ENCODE peak calls at places on chromosome 22, in six cellular contexts. One of them, this sample, is unnamed.

GRCh38 chr22:36301851-36302250 is 48.9 kb downstream of the APOL1 start:
- DNase-seq in GM23248: peak; percentile 40
- DNase-seq in HCT116: no peak
- DNase-seq in effector memory CD4-positive, alpha-beta T cell: no peak
- DNase-seq in Karpas-422: no peak
- DNase-seq in thyroid gland: no peak
- DNase-seq in this sample: no peak

GRCh38 chr22:39090426-39091064 is 6.5 kb upstream of the APOBEC3H start:
- DNase-seq in GM23248: peak; percentile 18
- DNase-seq in effector memory CD4-positive, alpha-beta T cell: peak; percentile 82
- DNase-seq in Karpas-422: no peak
- DNase-seq in thyroid gland: peak; percentile 15
- DNase-seq in HCT116: no peak
- DNase-seq in this sample: no peak

GRCh38 chr22:21045585-21046294 is at the start of gene LRRC74B:
- DNase-seq in thyroid gland: peak; percentile 77
- DNase-seq in effector memory CD4-positive, alpha-beta T cell: peak; percentile 34
- DNase-seq in GM23248: peak; percentile 98
- DNase-seq in Karpas-422: peak; percentile 96
- DNase-seq in HCT116: peak; percentile 63
- DNase-seq in this sample: peak; percentile 25

GRCh38 chr22:42974223-42974622 is 40.7 kb downstream of the PACSIN2 start:
- DNase-seq in effector memory CD4-positive, alpha-beta T cell: no peak
- DNase-seq in GM23248: no peak
- DNase-seq in thyroid gland: no peak
- DNase-seq in HCT116: no peak
- DNase-seq in Karpas-422: no peak
- DNase-seq in this sample: no peak

GRCh38 chr22:40463017-40463631 is 92.7 kb downstream of the SGSM3 start:
- DNase-seq in GM23248: no peak
- DNase-seq in thyroid gland: no peak
- DNase-seq in Karpas-422: peak; percentile 88
- DNase-seq in HCT116: no peak
- DNase-seq in effector memory CD4-positive, alpha-beta T cell: no peak
- DNase-seq in this sample: no peak

GRCh38 chr22:25051073-25051472 is 98.6 kb downstream of the KIAA1671 start:
- DNase-seq in effector memory CD4-positive, alpha-beta T cell: no peak
- DNase-seq in GM23248: no peak
- DNase-seq in thyroid gland: no peak
- DNase-seq in HCT116: peak; percentile 23
- DNase-seq in Karpas-422: peak; percentile 56
- DNase-seq in this sample: no peak

GRCh38 chr22:21076907-21077625 is 31.3 kb downstream of the LRRC74B start:
- DNase-seq in thyroid gland: no peak
- DNase-seq in GM23248: no peak
- DNase-seq in Karpas-422: no peak
- DNase-seq in HCT116: no peak
- DNase-seq in effector memory CD4-positive, alpha-beta T cell: no peak
- DNase-seq in this sample: no peak

GRCh38 chr22:34105461-34106062 is 185.3 kb upstream of the LARGE1 start:
- DNase-seq in HCT116: no peak
- DNase-seq in GM23248: peak; percentile 22
- DNase-seq in thyroid gland: peak; percentile 39
- DNase-seq in effector memory CD4-positive, alpha-beta T cell: no peak
- DNase-seq in Karpas-422: peak; percentile 74
- DNase-seq in this sample: no peak

GRCh38 chr22:38872831-38873248 is 824 bp upstream of the CBX6 start:
- DNase-seq in GM23248: peak; percentile 73
- DNase-seq in HCT116: no peak
- DNase-seq in thyroid gland: peak; percentile 72
- DNase-seq in effector memory CD4-positive, alpha-beta T cell: no peak
- DNase-seq in Karpas-422: no peak
- DNase-seq in this sample: no peak

GRCh38 chr22:34380532-34380931 is 460.3 kb upstream of the LARGE1 start:
- DNase-seq in Karpas-422: no peak
- DNase-seq in GM23248: no peak
- DNase-seq in HCT116: no peak
- DNase-seq in effector memory CD4-positive, alpha-beta T cell: no peak
- DNase-seq in thyroid gland: no peak
- DNase-seq in this sample: no peak

GRCh38 chr22:19393704-19394103 is 37.8 kb downstream of the HIRA start:
- DNase-seq in thyroid gland: peak; percentile 21
- DNase-seq in HCT116: no peak
- DNase-seq in Karpas-422: no peak
- DNase-seq in effector memory CD4-positive, alpha-beta T cell: no peak
- DNase-seq in GM23248: no peak
- DNase-seq in this sample: no peak
- H3K36me3 ChIP-seq in thyroid gland: peaks cover 93% of the 10 kb centered on the region
- H3K36me3 ChIP-seq in HCT116: peaks cover 18% of the 10 kb centered on the region
- H3K36me3 ChIP-seq in Karpas-422: peaks cover 48% of the 10 kb centered on the region
- H3K36me3 ChIP-seq in effector memory CD4-positive, alpha-beta T cell: peaks cover 75% of the 10 kb centered on the region
- H3K36me3 ChIP-seq in GM23248: peaks cover 46% of the 10 kb centered on the region
- H3K36me3 ChIP-seq in this sample: peaks cover 100% of the 10 kb centered on the region

GRCh38 chr22:37746366-37747089 is 49.7 kb downstream of the TRIOBP start:
- DNase-seq in GM23248: peak; percentile 64
- DNase-seq in thyroid gland: peak; percentile 39
- DNase-seq in effector memory CD4-positive, alpha-beta T cell: no peak
- DNase-seq in Karpas-422: no peak
- DNase-seq in HCT116: no peak
- DNase-seq in this sample: no peak
- H3K4me1 ChIP-seq in GM23248: peaks cover 68% of the 10 kb centered on the region
- H3K4me1 ChIP-seq in thyroid gland: peaks cover 49% of the 10 kb centered on the region
- H3K4me1 ChIP-seq in effector memory CD4-positive, alpha-beta T cell: peaks cover 18% of the 10 kb centered on the region
- H3K4me1 ChIP-seq in Karpas-422: peaks cover 25% of the 10 kb centered on the region
- H3K4me1 ChIP-seq in HCT116: peaks cover 85% of the 10 kb centered on the region
- H3K4me1 ChIP-seq in this sample: peaks cover 50% of the 10 kb centered on the region

GRCh38 chr22:30565341-30565740 is 9.1 kb downstream of the GAL3ST1 start:
- DNase-seq in effector memory CD4-positive, alpha-beta T cell: no peak
- DNase-seq in Karpas-422: no peak
- DNase-seq in HCT116: no peak
- DNase-seq in thyroid gland: no peak
- DNase-seq in GM23248: peak; percentile 75
- DNase-seq in this sample: no peak
- H3K27ac ChIP-seq in effector memory CD4-positive, alpha-beta T cell: no peak overlapping the region
- H3K27ac ChIP-seq in Karpas-422: no peak overlapping the region
- H3K27ac ChIP-seq in HCT116: no peak overlapping the region
- H3K27ac ChIP-seq in thyroid gland: no peak overlapping the region
- H3K27ac ChIP-seq in GM23248: no peak overlapping the region
- H3K27ac ChIP-seq in this sample: no peak overlapping the region

GRCh38 chr22:29049655-29050263 is 11.9 kb downstream of the C22orf31 start:
- DNase-seq in thyroid gland: no peak
- DNase-seq in Karpas-422: no peak
- DNase-seq in HCT116: no peak
- DNase-seq in GM23248: no peak
- DNase-seq in effector memory CD4-positive, alpha-beta T cell: no peak
- DNase-seq in this sample: no peak

GRCh38 chr22:29044657-29045176 is 16.9 kb downstream of the C22orf31 start:
- DNase-seq in effector memory CD4-positive, alpha-beta T cell: no peak
- DNase-seq in Karpas-422: no peak
- DNase-seq in GM23248: peak; percentile 91
- DNase-seq in HCT116: no peak
- DNase-seq in thyroid gland: no peak
- DNase-seq in this sample: no peak

GRCh38 chr22:29053048-29053702 is 8.5 kb downstream of the C22orf31 start:
- DNase-seq in HCT116: no peak
- DNase-seq in effector memory CD4-positive, alpha-beta T cell: no peak
- DNase-seq in Karpas-422: no peak
- DNase-seq in thyroid gland: no peak
- DNase-seq in GM23248: no peak
- DNase-seq in this sample: no peak

GRCh38 chr22:29050457-29050856 is 11.2 kb downstream of the C22orf31 start:
- DNase-seq in GM23248: no peak
- DNase-seq in effector memory CD4-positive, alpha-beta T cell: no peak
- DNase-seq in HCT116: no peak
- DNase-seq in thyroid gland: no peak
- DNase-seq in Karpas-422: no peak
- DNase-seq in this sample: no peak

DNA sequence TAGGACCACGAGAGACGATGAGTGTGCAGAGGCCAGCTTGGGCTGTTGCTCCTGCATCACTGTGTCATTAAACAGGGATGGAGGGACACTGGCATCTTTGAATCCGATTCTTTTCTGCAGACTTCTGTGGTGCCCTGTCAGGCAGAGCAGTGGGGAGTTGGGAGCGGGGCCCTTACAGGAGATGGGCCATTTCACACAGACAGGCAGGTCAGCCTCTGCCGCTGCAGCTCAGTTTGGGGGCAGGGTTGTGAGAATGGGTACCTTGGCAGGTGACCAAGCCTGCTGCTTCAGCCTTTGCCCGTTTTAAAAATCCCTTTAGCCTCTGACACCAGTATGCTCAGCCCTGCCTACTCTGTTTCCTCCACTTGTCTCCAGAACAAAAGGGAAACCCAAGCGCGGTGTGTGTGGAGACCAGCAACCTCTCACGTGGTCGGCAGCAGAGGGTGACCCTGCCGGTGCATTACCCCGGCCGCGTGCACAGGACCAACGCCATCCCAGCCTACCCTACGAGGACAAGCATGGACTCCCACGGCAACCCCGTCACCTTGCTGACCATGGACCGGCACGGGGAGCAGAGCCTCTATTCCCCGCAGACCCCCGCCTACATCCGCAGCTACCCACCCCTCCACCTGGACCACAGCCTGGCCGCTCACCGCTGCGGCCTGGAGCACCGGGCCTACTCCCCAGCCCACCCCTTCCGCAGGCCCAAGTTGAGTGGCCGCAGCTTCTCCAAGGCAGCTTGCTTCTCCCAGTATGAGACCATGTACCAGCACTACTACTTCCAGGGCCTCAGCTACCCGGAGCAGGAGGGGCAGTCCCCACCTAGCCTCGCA is 12.6 kb downstream of the C22orf31 start:
- DNase-seq in HCT116: no peak
- DNase-seq in Karpas-422: no peak
- DNase-seq in effector memory CD4-positive, alpha-beta T cell: no peak
- DNase-seq in GM23248: no peak
- DNase-seq in thyroid gland: no peak
- DNase-seq in this sample: no peak
- H3K36me3 ChIP-seq in HCT116: peaks cover 5% of the 10 kb centered on the region
- H3K36me3 ChIP-seq in Karpas-422: no peaks in the 10 kb centered on the region
- H3K36me3 ChIP-seq in effector memory CD4-positive, alpha-beta T cell: no peaks in the 10 kb centered on the region
- H3K36me3 ChIP-seq in GM23248: no peaks in the 10 kb centered on the region
- H3K36me3 ChIP-seq in thyroid gland: peaks cover 43% of the 10 kb centered on the region
- H3K36me3 ChIP-seq in this sample: peaks cover 7% of the 10 kb centered on the region

GRCh38 chr22:37752189-37753061 is 55.3 kb upstream of the GCAT start:
- DNase-seq in thyroid gland: peak; percentile 97
- DNase-seq in Karpas-422: no peak
- DNase-seq in HCT116: peak; percentile 92
- DNase-seq in effector memory CD4-positive, alpha-beta T cell: no peak
- DNase-seq in GM23248: peak; percentile 95
- DNase-seq in this sample: peak; percentile 58
- H3K4me1 ChIP-seq in thyroid gland: peaks cover 69% of the 10 kb centered on the region
- H3K4me1 ChIP-seq in Karpas-422: peaks cover 8% of the 10 kb centered on the region
- H3K4me1 ChIP-seq in HCT116: peaks cover 81% of the 10 kb centered on the region
- H3K4me1 ChIP-seq in effector memory CD4-positive, alpha-beta T cell: peaks cover 1% of the 10 kb centered on the region
- H3K4me1 ChIP-seq in GM23248: peaks cover 63% of the 10 kb centered on the region
- H3K4me1 ChIP-seq in this sample: peaks cover 72% of the 10 kb centered on the region

DNA sequence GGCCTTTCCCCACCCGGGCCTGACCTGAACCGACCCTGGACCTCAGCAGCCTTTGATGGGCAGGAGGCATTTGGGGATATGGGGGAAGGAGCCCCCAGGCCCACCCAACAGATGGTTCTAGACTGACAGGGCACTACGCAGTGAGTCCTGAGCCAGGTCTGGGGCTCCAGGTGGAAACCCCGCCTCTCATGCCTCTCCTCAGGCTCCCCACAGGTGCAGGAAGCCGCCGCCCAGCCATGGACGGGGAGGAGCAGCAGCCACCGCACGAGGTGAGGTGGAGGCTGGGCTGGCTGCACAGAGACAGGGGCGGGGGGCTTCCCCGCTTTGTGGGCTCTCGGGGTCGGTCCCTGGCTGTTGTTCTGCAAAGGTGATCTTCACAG is 7.1 kb downstream of the TRABD start:
- DNase-seq in effector memory CD4-positive, alpha-beta T cell: no peak
- DNase-seq in GM23248: no peak
- DNase-seq in thyroid gland: no peak
- DNase-seq in HCT116: no peak
- DNase-seq in Karpas-422: no peak
- DNase-seq in this sample: no peak
- H3K27ac ChIP-seq in effector memory CD4-positive, alpha-beta T cell: peak overlapping the region; percentile 96
- H3K27ac ChIP-seq in GM23248: no peak overlapping the region
- H3K27ac ChIP-seq in thyroid gland: no peak overlapping the region
- H3K27ac ChIP-seq in HCT116: peak overlapping the region; percentile 13
- H3K27ac ChIP-seq in Karpas-422: peak overlapping the region; percentile 97
- H3K27ac ChIP-seq in this sample: no peak overlapping the region